ENCODE peak calls at places on chromosomes 16 and 17, in four cellular contexts. L is mesenchymal stem cell, V is vagina, W is breast epithelium. J is an unnamed sample.

GRCh38 chr16:77158293-77158692 is 32.7 kb upstream of the MON1B start:
- DNase-seq in L (no peak), V (no peak), W (no peak), J (no peak)

GRCh38 chr17:31225831-31226230 is 71.2 kb downstream of the OMG start:
- DNase-seq in L (no peak), V (no peak), W (no peak), J (no peak)

GRCh38 chr16:35146723-35147458 is 1687.5 kb downstream of the TP53TG3F start:
- DNase-seq in L (no peak), V (no peak), W (no peak), J (no peak)

GRCh38 chr17:75791251-75791650 is 6.6 kb downstream of the UNK start:
- DNase-seq in L (no peak), V (no peak), W (no peak), J (no peak)

GRCh38 chr16:16019488-16019887 is 70.1 kb downstream of the ABCC1 start:
- DNase-seq in L (peak; percentile 62), V (no peak), W (no peak), J (no peak)

GRCh38 chr16:68356249-68356918 is 45.6 kb downstream of the PRMT7 start:
- DNase-seq in L (peak; percentile 19), V (no peak), W (no peak), J (peak; percentile 71)

GRCh38 chr17:82272495-82273326 is 789 bp downstream of the CSNK1D start:
- DNase-seq in L (no peak), V (no peak), W (no peak), J (peak; percentile 60)

GRCh38 chr17:57898487-57899311 is 48.9 kb upstream of the MRPS23 start:
- DNase-seq in L (peak; percentile 83), V (no peak), W (no peak), J (peak; percentile 75)

GRCh38 chr17:79965806-79966205 is 69.9 kb downstream of the TBC1D16 start:
- DNase-seq in L (no peak), V (no peak), W (peak; percentile 54), J (no peak)

GRCh38 chr17:19753049-19753444 is 4.9 kb upstream of the ALDH3A1 start:
- DNase-seq in L (peak; percentile 32), V (no peak), W (peak; percentile 77), J (no peak)

GRCh38 chr16:71439531-71439930 is 2.3 kb downstream of the TLE7 start:
- DNase-seq in L (no peak), V (no peak), W (no peak), J (no peak)

GRCh38 chr17:37089998-37090397 is 141.2 kb downstream of the AATF start:
- DNase-seq in L (peak; percentile 50), V (no peak), W (no peak), J (no peak)

GRCh38 chr16:81463296-81463890 is 18.8 kb downstream of the CMIP start:
- DNase-seq in L (no peak), V (no peak), W (no peak), J (no peak)

GRCh38 chr16:61798741-61799140 is 237.5 kb downstream of the CDH8 start:
- DNase-seq in L (no peak), V (no peak), W (no peak), J (no peak)

GRCh38 chr17:80254396-80255241 is 6.0 kb upstream of the RNF213 start:
- DNase-seq in L (peak; percentile 93), V (no peak), W (no peak), J (no peak)

GRCh38 chr17:72588961-72589360 is 468.1 kb downstream of the SOX9 start:
- DNase-seq in L (peak; percentile 58), V (no peak), W (peak; percentile 58), J (no peak)

GRCh38 chr16:12532871-12533610 is 270.6 kb downstream of the CPPED1 start:
- DNase-seq in L (no peak), V (no peak), W (no peak), J (no peak)

GRCh38 chr16:48503779-48504178 is 106.2 kb downstream of the N4BP1 start:
- DNase-seq in L (no peak), V (no peak), W (no peak), J (no peak)

GRCh38 chr17:39629494-39629880 is 2.7 kb downstream of the PPP1R1B start:
- DNase-seq in L (no peak), V (no peak), W (no peak), J (no peak)

GRCh38 chr17:38672788-38673713 is 1.7 kb downstream of the EPOP start:
- DNase-seq in L (no peak), V (no peak), W (no peak), J (no peak)

GRCh38 chr16:67531247-67531646 is 2.6 kb downstream of the RIPOR1 start:
- DNase-seq in L (no peak), V (peak; percentile 91), W (no peak), J (no peak)

GRCh38 chr17:64661731-64661980 is 451 bp downstream of the SMURF2 start:
- DNase-seq in L (no peak), V (no peak), W (no peak), J (peak; percentile 32)

GRCh38 chr17:81999587-81999974 is 22.2 kb downstream of the ASPSCR1 start:
- DNase-seq in L (no peak), V (no peak), W (no peak), J (no peak)

GRCh38 chr16:84119368-84119767 is 2.6 kb upstream of the MBTPS1 start:
- DNase-seq in L (no peak), V (no peak), W (no peak), J (no peak)

GRCh38 chr17:56592487-56593072 is 919 bp upstream of the NOG start:
- DNase-seq in L (peak; percentile 82), V (no peak), W (no peak), J (peak; percentile 31)

GRCh38 chr16:5070431-5071186 is 1.0 kb upstream of the ALG1 start:
- DNase-seq in L (no peak), V (no peak), W (no peak), J (no peak)
- H3K27ac ChIP-seq in L (no peak overlapping the region), V (peak overlapping the region; percentile 83), W (peak overlapping the region; percentile 84), J (no peak overlapping the region)

GRCh38 chr16:62832214-62832613 is 796.0 kb upstream of the CDH8 start:
- DNase-seq in L (no peak), V (no peak), W (no peak), J (no peak)
- H3K27ac ChIP-seq in L (no peak overlapping the region), V (no peak overlapping the region), W (no peak overlapping the region), J (no peak overlapping the region)

GRCh38 chr17:1750628-1751027 is 8.0 kb downstream of the SERPINF2 start:
- DNase-seq in L (no peak), V (no peak), W (no peak), J (no peak)
- H3K27ac ChIP-seq in L (no peak overlapping the region), V (no peak overlapping the region), W (peak overlapping the region; percentile 26), J (no peak overlapping the region)

GRCh38 chr16:2028620-2029220 is 2.0 kb downstream of the NHERF2 start:
- DNase-seq in L (no peak), V (no peak), W (no peak), J (no peak)

GRCh38 chr16:2028146-2028545 is 1.4 kb downstream of the NHERF2 start:
- DNase-seq in L (no peak), V (no peak), W (no peak), J (no peak)

GRCh38 chr16:2029350-2029749 is 2.6 kb downstream of the NHERF2 start:
- DNase-seq in L (no peak), V (no peak), W (no peak), J (no peak)

GRCh38 chr16:2031081-2031577 is 4.4 kb downstream of the NHERF2 start:
- DNase-seq in L (no peak), V (no peak), W (no peak), J (no peak)

DNA sequence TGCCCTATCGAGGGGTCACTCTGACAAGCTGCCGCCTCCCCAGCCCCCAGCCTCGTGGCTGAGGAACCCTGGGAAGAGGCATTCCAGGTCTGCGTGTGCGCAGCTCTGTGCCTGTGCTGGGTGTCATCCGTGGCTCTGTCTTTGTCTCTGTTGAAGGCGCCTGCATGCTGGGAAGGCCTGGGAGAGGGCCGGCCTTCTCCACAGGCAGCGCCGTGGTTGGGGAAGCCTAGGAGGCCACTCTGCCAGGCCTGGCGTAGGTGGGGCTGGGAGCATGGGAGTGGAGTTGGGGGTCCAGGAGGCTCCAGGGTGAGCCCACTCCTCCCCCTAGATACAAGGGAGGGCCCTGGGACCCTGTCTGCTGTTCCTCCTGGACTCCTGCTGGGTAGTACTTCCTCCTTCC is 3.3 kb downstream of the NHERF2 start:
- DNase-seq in L (no peak), V (no peak), W (no peak), J (no peak)
- H3K27ac ChIP-seq in L (no peak overlapping the region), V (no peak overlapping the region), W (peak overlapping the region; percentile 29), J (no peak overlapping the region)

DNA sequence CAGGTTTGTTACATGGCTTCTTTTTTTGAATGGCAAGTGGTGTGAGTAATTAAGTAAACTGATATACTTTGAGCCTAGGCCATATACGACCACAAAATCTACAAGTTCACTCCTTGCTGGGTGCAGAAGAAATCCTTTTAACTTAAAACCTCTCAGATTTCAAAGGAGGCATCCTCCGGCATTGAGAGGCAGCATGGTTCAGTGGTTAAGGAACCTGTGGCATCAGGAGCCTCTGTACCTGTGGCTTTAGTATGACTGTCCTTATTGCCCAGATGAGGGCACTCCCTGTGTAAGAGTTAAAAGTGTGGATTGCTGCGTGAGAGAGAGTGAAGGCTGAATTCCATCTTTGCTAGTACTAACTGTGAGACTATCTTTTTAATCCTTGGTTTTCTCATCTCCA is 3.3 kb downstream of the NLRP1 start:
- DNase-seq in L (no peak), V (no peak), W (no peak), J (no peak)
- H3K27ac ChIP-seq in L (no peak overlapping the region), V (no peak overlapping the region), W (no peak overlapping the region), J (no peak overlapping the region)

DNA sequence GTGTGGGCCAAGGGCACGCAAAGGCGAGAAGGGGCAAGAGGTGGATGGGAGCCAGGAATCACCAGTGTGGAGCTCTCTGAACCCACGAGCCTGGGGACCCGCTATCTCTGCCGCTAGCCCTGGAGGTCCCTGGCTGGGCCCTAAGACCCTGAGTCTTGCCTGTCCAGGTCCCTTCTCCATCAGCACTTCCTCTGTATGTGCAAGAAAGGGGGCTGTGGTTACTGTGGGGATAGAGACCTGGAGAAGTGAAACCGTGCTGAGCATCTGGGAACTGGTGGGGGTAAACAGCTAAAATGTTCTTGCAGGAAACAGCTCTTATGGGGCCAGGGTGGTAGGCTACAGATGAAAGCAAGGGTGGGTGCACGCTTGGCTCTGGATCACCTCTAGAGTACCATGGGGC is 3.1 kb downstream of the SPNS3 start:
- DNase-seq in L (no peak), V (no peak), W (no peak), J (no peak)
- H3K27ac ChIP-seq in L (no peak overlapping the region), V (no peak overlapping the region), W (no peak overlapping the region), J (no peak overlapping the region)

GRCh38 chr17:10055251-10055975 is 143.0 kb downstream of the GAS7 start:
- DNase-seq in L (no peak), V (no peak), W (no peak), J (no peak)

GRCh38 chr17:10050597-10051101 is 145.6 kb upstream of the RCVRN start:
- DNase-seq in L (peak; percentile 84), V (no peak), W (no peak), J (no peak)

GRCh38 chr17:10052414-10052813 is 146.0 kb downstream of the GAS7 start:
- DNase-seq in L (no peak), V (no peak), W (no peak), J (no peak)

GRCh38 chr17:10051112-10051511 is 146.0 kb upstream of the RCVRN start:
- DNase-seq in L (peak; percentile 91), V (no peak), W (no peak), J (no peak)

GRCh38 chr17:10053976-10054551 is 144.3 kb downstream of the GAS7 start:
- DNase-seq in L (no peak), V (no peak), W (no peak), J (no peak)
- H3K27ac ChIP-seq in L (no peak overlapping the region), V (no peak overlapping the region), W (peak overlapping the region; percentile 46), J (no peak overlapping the region)

GRCh38 chr16:11464241-11464640 is 119.0 kb downstream of the RMI2 start:
- DNase-seq in L (no peak), V (no peak), W (no peak), J (no peak)
- H3K27ac ChIP-seq in L (no peak overlapping the region), V (no peak overlapping the region), W (no peak overlapping the region), J (no peak overlapping the region)

J was measured in substantia nigra.